ENCODE peak calls at places on chromosome 9, in five cellular contexts. N is endodermal cell; J is epithelial cell of prostate; O is CD4-positive, alpha-beta T cell; S is neural progenitor cell. B is an unnamed sample.

GRCh38 chr9:17422994-17423680 is 155.7 kb upstream of the SH3GL2 start:
- DNase-seq in S (no peak), N (no peak), O (no peak), J (no peak), B (no peak)

GRCh38 chr9:124477211-124478013 is 27.2 kb downstream of the ADGRD2 start:
- DNase-seq in J (no peak), O (no peak), N (peak), S (peak), B (no peak)

GRCh38 chr9:89911721-89912604 is 307.2 kb downstream of the GADD45G start:
- DNase-seq in O (no peak), S (no peak), J (no peak), N (peak), B (no peak)

GRCh38 chr9:20022410-20022809 is 233.6 kb upstream of the SLC24A2 start:
- DNase-seq in S (no peak), N (no peak), J (no peak), O (no peak), B (no peak)

GRCh38 chr9:97529363-97530076 is 28.1 kb downstream of the TMOD1 start:
- DNase-seq in O (no peak), N (no peak), J (no peak), S (no peak), B (no peak)

GRCh38 chr9:91898451-91899433 is 51.3 kb downstream of the ROR2 start:
- DNase-seq in J (peak), O (no peak), S (peak), N (peak), B (no peak)

GRCh38 chr9:99431103-99431502 is 209.0 kb downstream of the SEC61B start:
- DNase-seq in N (no peak), O (no peak), S (no peak), J (no peak), B (no peak)

GRCh38 chr9:27771803-27772545 is 198.7 kb upstream of the C9orf72 start:
- DNase-seq in S (peak), N (peak), J (peak), O (no peak), B (no peak)

GRCh38 chr9:128155736-128156500 is 4.1 kb upstream of the BBLN start:
- DNase-seq in S (no peak), N (no peak), J (no peak), O (no peak), B (no peak)

GRCh38 chr9:109953813-109954489 is 174.0 kb downstream of the PALM2AKAP2 start:
- DNase-seq in J (no peak), O (no peak), N (no peak), S (no peak), B (no peak)

GRCh38 chr9:109886050-109886449 is 106.1 kb downstream of the PALM2AKAP2 start:
- DNase-seq in N (no peak), J (no peak), O (no peak), S (no peak), B (no peak)

GRCh38 chr9:75039804-75040203 is 11.7 kb upstream of the CARNMT1 start:
- DNase-seq in J (no peak), N (no peak), S (no peak), O (no peak), B (no peak)

GRCh38 chr9:80649001-80649420 is 1040.3 kb downstream of the TLE1 start:
- DNase-seq in N (no peak), J (no peak), O (no peak), S (no peak), B (no peak)

GRCh38 chr9:14433841-14434511 is 120.0 kb upstream of the NFIB start:
- DNase-seq in S (no peak), J (no peak), N (no peak), O (no peak), B (peak)

GRCh38 chr9:18941060-18941746 is 91.8 kb downstream of the SAXO1 start:
- DNase-seq in S (no peak), J (no peak), O (no peak), N (no peak), B (no peak)

GRCh38 chr9:18935521-18935920 is 97.5 kb downstream of the SAXO1 start:
- DNase-seq in O (no peak), S (peak), J (no peak), N (no peak), B (no peak)

GRCh38 chr9:18942801-18943200 is 90.2 kb downstream of the SAXO1 start:
- DNase-seq in S (no peak), O (no peak), N (no peak), J (no peak), B (no peak)

GRCh38 chr9:18936094-18936871 is 96.7 kb downstream of the SAXO1 start:
- DNase-seq in N (no peak), J (no peak), O (no peak), S (no peak), B (no peak)

GRCh38 chr9:18939943-18940342 is 93.1 kb downstream of the SAXO1 start:
- DNase-seq in N (no peak), S (no peak), J (no peak), O (no peak), B (no peak)
- H3K27ac ChIP-seq in N (no peak), S (no peak), J (no peak), O (no peak), B (no peak)

DNA sequence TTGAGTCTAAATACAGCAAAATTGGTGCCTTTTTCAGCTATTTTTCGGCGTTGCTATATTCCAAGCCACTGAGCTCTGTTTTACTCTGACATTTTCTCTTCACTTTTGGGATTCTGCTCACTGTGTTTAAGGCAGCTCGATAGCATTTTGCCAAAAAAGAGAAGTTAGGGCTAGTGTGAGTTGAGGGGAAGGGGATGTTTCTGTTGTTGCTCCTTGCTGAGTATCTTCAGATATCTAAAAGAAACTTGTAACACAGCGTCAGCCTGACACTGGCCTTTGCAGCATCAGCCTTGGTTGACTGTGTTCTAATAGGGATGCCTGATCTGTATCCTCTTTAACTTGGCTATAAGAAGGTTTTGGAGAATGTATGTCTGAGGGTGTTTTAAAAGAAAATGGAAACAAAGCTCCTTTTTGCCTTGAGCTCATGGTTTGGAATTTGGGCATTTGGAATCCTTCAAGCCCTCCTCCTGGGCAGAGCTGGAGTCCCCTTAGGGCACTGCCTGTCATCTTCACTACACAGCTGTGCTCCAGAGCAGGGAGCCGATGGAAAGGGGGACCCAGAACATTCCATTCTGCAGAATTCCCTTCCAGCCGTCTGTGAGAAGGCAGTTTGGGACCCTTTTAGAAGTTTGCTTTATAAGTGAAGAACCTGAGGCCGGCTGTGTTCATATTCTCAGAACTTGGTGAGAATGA is 63.0 kb downstream of the EXOSC2 start:
- DNase-seq in J (no peak), O (no peak), S (peak), N (no peak), B (no peak)
- H3K27ac ChIP-seq in J (no peak), O (no peak), S (no peak), N (peak), B (no peak)

GRCh38 chr9:104069288-104069687 is 24.8 kb upstream of the SMC2 start:
- DNase-seq in O (no peak), N (no peak), S (no peak), J (no peak), B (no peak)
- H3K27ac ChIP-seq in O (no peak), N (no peak), S (no peak), J (no peak), B (no peak)

DNA sequence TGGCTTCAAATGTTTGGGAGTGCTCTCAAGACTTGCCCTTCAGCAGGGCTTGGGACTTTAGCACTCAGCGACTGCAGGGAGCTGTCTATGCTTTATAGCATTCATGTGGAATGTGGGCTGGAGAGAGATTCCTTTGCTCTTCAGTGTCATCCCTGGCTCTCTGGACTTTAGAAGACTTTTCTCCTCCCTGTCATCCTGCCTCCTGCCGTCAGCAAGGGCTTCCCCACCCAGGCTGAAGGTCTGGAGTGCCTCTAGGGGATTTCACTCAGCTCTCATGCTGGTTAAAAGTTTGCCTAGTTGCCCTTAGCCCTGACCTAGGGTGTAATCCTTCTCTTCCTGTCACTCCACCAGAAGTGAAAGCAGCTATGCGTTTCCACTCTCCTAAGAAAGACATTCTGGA is 210.9 kb downstream of the FRMD3 start:
- DNase-seq in J (no peak), S (peak), N (peak), O (no peak), B (no peak)
- H3K27ac ChIP-seq in J (no peak), S (no peak), N (no peak), O (no peak), B (no peak)

GRCh38 chr9:134707031-134707680 is 65.6 kb downstream of the COL5A1 start:
- DNase-seq in S (no peak), O (no peak), N (no peak), J (no peak), B (no peak)
- H3K27ac ChIP-seq in S (no peak), O (no peak), N (peak), J (no peak), B (no peak)

GRCh38 chr9:110969971-110970381 is 68.3 kb downstream of the LPAR1 start:
- DNase-seq in J (peak), O (no peak), N (no peak), S (no peak), B (no peak)
- H3K27ac ChIP-seq in J (peak), O (no peak), N (no peak), S (no peak), B (peak)

B was measured in substantia nigra.